ENCODE peak calls at places on chromosomes 5 and 9, in five cellular contexts. I is heart right ventricle, O is M059J, T is HFFc6, J is NCI-H460. C is an unnamed sample.

GRCh38 chr5:128135286-128135685 is 51.7 kb downstream of the SLC12A2 start:
- DNase-seq in T (no peak), I (no peak), O (no peak), J (no peak), C (no peak)

GRCh38 chr5:21693591-21693990 is 1159.6 kb downstream of the CDH12 start:
- DNase-seq in T (no peak), O (no peak), I (no peak), J (no peak), C (no peak)

GRCh38 chr9:105483618-105484017 is 35.8 kb downstream of the FSD1L start:
- DNase-seq in O (no peak), I (no peak), T (no peak), J (no peak), C (no peak)

GRCh38 chr9:112644449-112644965 is 73.4 kb downstream of the INIP start:
- DNase-seq in T (no peak), J (no peak), O (peak), I (no peak), C (no peak)

GRCh38 chr5:153546566-153546965 is 56.1 kb downstream of the GRIA1 start:
- DNase-seq in I (no peak), O (peak), J (no peak), T (peak), C (no peak)

GRCh38 chr5:75236322-75237316 is at the start of gene ANKRD31:
- DNase-seq in T (peak), I (peak), J (peak), O (peak), C (peak)

GRCh38 chr9:22645893-22646292 is 199.3 kb downstream of the DMRTA1 start:
- DNase-seq in O (peak), I (no peak), T (no peak), J (no peak), C (no peak)

GRCh38 chr5:118070041-118070440 is 918.3 kb downstream of the DTWD2 start:
- DNase-seq in J (no peak), T (no peak), I (no peak), O (no peak), C (no peak)

GRCh38 chr5:515273-515836 is 8.9 kb downstream of the SLC9A3 start:
- DNase-seq in O (no peak), I (no peak), T (no peak), J (no peak), C (no peak)

GRCh38 chr5:35354751-35355150 is 124.5 kb upstream of the PRLR start:
- DNase-seq in J (no peak), O (peak), T (no peak), I (no peak), C (no peak)

GRCh38 chr5:151572657-151573368 is 18.3 kb downstream of the FAT2 start:
- DNase-seq in T (no peak), J (no peak), I (no peak), O (no peak), C (no peak)

GRCh38 chr9:26750126-26750525 is 142.5 kb downstream of the CAAP1 start:
- DNase-seq in T (no peak), J (no peak), O (no peak), I (no peak), C (no peak)

GRCh38 chr5:75550597-75550996 is 38.9 kb downstream of the POLK start:
- DNase-seq in I (no peak), J (no peak), O (no peak), T (no peak), C (no peak)

GRCh38 chr5:57937025-57937424 is 454.4 kb upstream of the ACTBL2 start:
- DNase-seq in I (no peak), T (peak), O (no peak), J (no peak), C (no peak)

GRCh38 chr9:110016340-110016739 is 191.6 kb downstream of the C9orf152 start:
- DNase-seq in O (peak), T (peak), I (no peak), J (no peak), C (no peak)

GRCh38 chr9:125472926-125473701 is 211.5 kb downstream of the GAPVD1 start:
- DNase-seq in I (peak), O (peak), J (peak), T (peak), C (no peak)

GRCh38 chr9:95086564-95086955 is 230.9 kb downstream of the FANCC start:
- DNase-seq in T (no peak), I (no peak), O (no peak), J (no peak), C (peak)

C was measured in upper lobe of right lung.